ENCODE peak calls at places on chromosome 6, in five cellular contexts. S, Z, G, U and Y are unnamed samples.
A peak's percentile ranks its signal among the peaks of the same experiment; 100 is the strongest.

GRCh38 chr6:136923116-136923953 is 1.2 kb downstream of the SLC35D3 start:
- DNase-seq in Z (no peak), G (peak; percentile 6), S (no peak), U (no peak), Y (no peak)

GRCh38 chr6:166058064-166058739 is 109.4 kb downstream of the TBXT start:
- DNase-seq in U (peak; percentile 55), G (peak; percentile 63), S (peak; percentile 69), Z (peak; percentile 59), Y (no peak)

GRCh38 chr6:79947191-79948173 is at the start of gene ELOVL4:
- DNase-seq in G (peak; percentile 82), S (peak; percentile 74), Z (peak; percentile 41), U (peak; percentile 74), Y (peak; percentile 89)

GRCh38 chr6:135796884-135797283 is 54.6 kb upstream of the PDE7B start:
- DNase-seq in Z (no peak), G (no peak), S (peak; percentile 7), U (no peak), Y (no peak)

GRCh38 chr6:156454867-156455266 is 322.3 kb upstream of the ARID1B start:
- DNase-seq in G (no peak), Z (no peak), U (no peak), S (no peak), Y (no peak)

GRCh38 chr6:37622639-37623038 is 75.0 kb downstream of the MDGA1 start:
- DNase-seq in S (no peak), G (no peak), U (no peak), Z (no peak), Y (no peak)

GRCh38 chr6:142682985-142683384 is 262.0 kb downstream of the HIVEP2 start:
- DNase-seq in S (no peak), Z (no peak), G (no peak), U (no peak), Y (no peak)

GRCh38 chr6:42890311-42891198 is 11.1 kb downstream of the RPL7L1 start:
- DNase-seq in Z (peak; percentile 96), U (peak; percentile 96), S (peak; percentile 97), G (peak; percentile 95), Y (peak; percentile 98)

GRCh38 chr6:14542670-14543366 is 425.2 kb downstream of the CD83 start:
- DNase-seq in Z (no peak), S (peak; percentile 96), G (no peak), U (no peak), Y (no peak)

GRCh38 chr6:157755752-157756411 is 67.2 kb upstream of the SNX9 start:
- DNase-seq in G (no peak), U (no peak), S (no peak), Z (no peak), Y (no peak)

GRCh38 chr6:39823187-39823815 is 31.1 kb downstream of the DAAM2 start:
- DNase-seq in Z (peak; percentile 75), U (peak; percentile 48), G (no peak), S (no peak), Y (no peak)

GRCh38 chr6:71332012-71332411 is 43.4 kb downstream of the OGFRL1 start:
- DNase-seq in G (no peak), Z (no peak), S (peak; percentile 49), U (no peak), Y (no peak)

GRCh38 chr6:2450546-2450945 is 205.1 kb upstream of the GMDS start:
- DNase-seq in U (peak; percentile 47), G (peak; percentile 34), Z (peak; percentile 58), S (no peak), Y (no peak)

GRCh38 chr6:153790881-153791473 is 248.1 kb upstream of the OPRM1 start:
- DNase-seq in G (peak; percentile 13), U (no peak), S (no peak), Z (peak; percentile 15), Y (peak; percentile 40)

GRCh38 chr6:163288915-163289314 is 125.6 kb upstream of the QKI start:
- DNase-seq in Z (no peak), G (no peak), U (peak; percentile 21), S (no peak), Y (no peak)

GRCh38 chr6:119874381-119874780 is 524.8 kb upstream of the MAN1A1 start:
- DNase-seq in U (no peak), Z (no peak), S (no peak), G (no peak), Y (no peak)

GRCh38 chr6:14704383-14705271 is 541.2 kb upstream of the JARID2 start:
- DNase-seq in G (no peak), U (no peak), S (peak; percentile 22), Z (no peak), Y (no peak)

GRCh38 chr6:161367472-161367871 is 93.6 kb upstream of the AGPAT4 start:
- DNase-seq in U (no peak), G (peak; percentile 60), S (no peak), Z (no peak), Y (no peak)

GRCh38 chr6:103895136-103895535 is 964.6 kb downstream of the HACE1 start:
- DNase-seq in G (no peak), Z (no peak), U (no peak), S (no peak), Y (no peak)

GRCh38 chr6:45697605-45698004 is 318.1 kb downstream of the CLIC5 start:
- DNase-seq in U (no peak), G (peak; percentile 61), S (peak; percentile 99), Z (no peak), Y (no peak)

GRCh38 chr6:72042088-72042487 is 155.7 kb downstream of the RIMS1 start:
- DNase-seq in Z (no peak), G (peak; percentile 11), S (no peak), U (no peak), Y (no peak)

GRCh38 chr6:101811108-101811507 is 417.6 kb downstream of the GRIK2 start:
- DNase-seq in U (no peak), S (no peak), G (no peak), Z (no peak), Y (no peak)

GRCh38 chr6:5677219-5678000 is 329.3 kb downstream of the NRN1 start:
- DNase-seq in G (no peak), S (peak; percentile 22), U (no peak), Z (no peak), Y (no peak)

GRCh38 chr6:149438855-149439254 is 38.8 kb downstream of the SUMO4 start:
- DNase-seq in S (no peak), G (no peak), U (no peak), Z (no peak), Y (no peak)

GRCh38 chr6:37990762-37991525 is 171.4 kb downstream of the ZFAND3 start:
- DNase-seq in G (peak; percentile 33), U (no peak), Z (no peak), S (peak; percentile 88), Y (no peak)

GRCh38 chr6:24430086-24430485 is 27.4 kb downstream of the MRS2 start:
- DNase-seq in S (peak; percentile 47), G (no peak), U (no peak), Z (no peak), Y (no peak)

GRCh38 chr6:13767121-13767794 is 47.1 kb downstream of the MCUR1 start:
- DNase-seq in Z (peak; percentile 19), U (peak; percentile 38), S (peak; percentile 44), G (peak; percentile 21), Y (peak; percentile 55)

GRCh38 chr6:43772571-43773049 is 2.6 kb downstream of the VEGFA start:
- DNase-seq in U (no peak), G (no peak), Z (peak; percentile 61), S (no peak), Y (peak; percentile 50)

GRCh38 chr6:51139841-51140462 is 321.3 kb downstream of the TFAP2B start:
- DNase-seq in U (no peak), Z (no peak), S (no peak), G (no peak), Y (no peak)

GRCh38 chr6:62974452-62974851 is 236.8 kb upstream of the FKBP1C start:
- DNase-seq in G (no peak), Z (no peak), S (no peak), U (no peak), Y (no peak)

DNA sequence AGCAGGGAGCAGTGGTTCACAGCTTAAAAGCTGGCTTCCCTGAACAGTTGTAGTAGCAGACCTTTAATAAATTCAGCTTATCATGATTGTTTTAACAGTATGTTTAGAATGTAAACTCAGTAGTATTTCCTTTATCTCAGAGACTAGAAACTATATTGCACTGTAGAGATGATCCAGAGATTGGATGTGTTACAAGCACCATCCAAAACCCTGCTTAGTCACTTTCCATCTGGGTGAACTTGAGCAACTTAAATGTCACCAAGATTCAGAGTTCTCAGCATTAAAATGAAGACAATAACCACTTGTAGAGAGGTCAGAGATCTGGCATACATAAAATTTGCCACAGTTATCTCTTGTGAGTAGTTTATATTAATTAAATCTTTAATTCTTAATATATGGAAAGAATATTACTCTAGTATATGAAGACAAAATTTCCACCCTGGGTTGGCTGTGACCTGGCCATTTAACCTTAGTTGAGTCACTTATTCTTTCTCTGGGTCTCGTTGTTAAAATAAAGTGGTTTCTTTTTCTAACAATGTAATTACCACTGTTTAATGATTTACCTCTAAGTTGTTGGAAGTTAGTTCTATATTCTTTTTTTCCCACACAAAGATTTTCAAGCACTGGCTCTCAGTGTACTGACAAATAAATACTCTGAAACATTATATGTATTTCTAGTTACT is 239.2 kb upstream of the FKBP1C start:
- DNase-seq in G (no peak), U (no peak), S (no peak), Z (no peak), Y (no peak)
- H3K4me1 ChIP-seq in G (no peaks in the 10 kb centered on the region), U (no peaks in the 10 kb centered on the region), S (no peaks in the 10 kb centered on the region), Z (no peaks in the 10 kb centered on the region), Y (no peaks in the 10 kb centered on the region)

GRCh38 chr6:145498425-145498824 is 236.9 kb downstream of the EPM2A start:
- DNase-seq in G (no peak), Z (no peak), U (no peak), S (no peak), Y (no peak)
- H3K4me1 ChIP-seq in G (no peaks in the 10 kb centered on the region), Z (no peaks in the 10 kb centered on the region), U (no peaks in the 10 kb centered on the region), S (no peaks in the 10 kb centered on the region), Y (no peaks in the 10 kb centered on the region)

GRCh38 chr6:128860782-128861181 is 22.2 kb upstream of the LAMA2 start:
- DNase-seq in U (no peak), Z (no peak), S (no peak), G (no peak), Y (no peak)

GRCh38 chr6:128863983-128864382 is 19.0 kb upstream of the LAMA2 start:
- DNase-seq in G (no peak), U (no peak), Z (no peak), S (no peak), Y (no peak)
- H3K4me1 ChIP-seq in G (no peaks in the 10 kb centered on the region), U (no peaks in the 10 kb centered on the region), Z (no peaks in the 10 kb centered on the region), S (no peaks in the 10 kb centered on the region), Y (no peaks in the 10 kb centered on the region)

GRCh38 chr6:7730411-7730810 is 4.5 kb downstream of the BMP6 start:
- DNase-seq in S (peak; percentile 20), Z (no peak), U (no peak), G (no peak), Y (no peak)
- H3K4me1 ChIP-seq in S (peaks cover 5% of the 10 kb centered on the region), Z (peaks cover 35% of the 10 kb centered on the region), U (peaks cover 2% of the 10 kb centered on the region), G (peaks cover 13% of the 10 kb centered on the region), Y (no peaks in the 10 kb centered on the region)

GRCh38 chr6:116278478-116278822 is 1.3 kb downstream of the TSPYL1 start:
- DNase-seq in U (no peak), S (no peak), G (no peak), Z (no peak), Y (no peak)
- H3K4me1 ChIP-seq in U (peaks cover under 1% of the 10 kb centered on the region), S (peaks cover 6% of the 10 kb centered on the region), G (peaks cover 20% of the 10 kb centered on the region), Z (peaks cover 48% of the 10 kb centered on the region), Y (peaks cover 31% of the 10 kb centered on the region)